ENCODE peak calls at places on chromosome 6, in nine cellular contexts. T, O, Z, V, C, U, G, K and I are unnamed samples.
A peak's percentile ranks its signal among the peaks of the same experiment; 100 is the strongest.

GRCh38 chr6:6584310-6585002 is 4.1 kb upstream of the LY86 start:
- DNase-seq in C (no peak), T (no peak), G (no peak), O (no peak), K (no peak), V (no peak), U (no peak), Z (peak; percentile 59), I (no peak)

GRCh38 chr6:50924758-50925157 is 106.1 kb downstream of the TFAP2B start:
- DNase-seq in Z (no peak), V (no peak), T (no peak), G (no peak), K (no peak), U (no peak), O (no peak), C (no peak), I (no peak)

GRCh38 chr6:610882-611281 is 46.0 kb downstream of the HUS1B start:
- DNase-seq in U (no peak), Z (no peak), V (no peak), O (no peak), C (no peak), T (no peak), K (no peak), G (no peak), I (no peak)

GRCh38 chr6:108115598-108116058 is 41.1 kb upstream of the OSTM1 start:
- DNase-seq in K (peak; percentile 58), G (peak; percentile 63), V (peak; percentile 47), Z (peak; percentile 26), O (no peak), C (no peak), U (peak; percentile 70), T (peak; percentile 41), I (no peak)

GRCh38 chr6:16244869-16245451 is 6.6 kb downstream of the GMPR start:
- DNase-seq in O (no peak), C (no peak), V (no peak), Z (no peak), U (no peak), G (no peak), K (no peak), T (no peak), I (no peak)

GRCh38 chr6:126385536-126385935 is 45.6 kb downstream of the CENPW start:
- DNase-seq in G (no peak), T (no peak), C (no peak), O (no peak), Z (no peak), U (no peak), K (no peak), V (no peak), I (no peak)

GRCh38 chr6:89242574-89243330 is 25.6 kb upstream of the GABRR1 start:
- DNase-seq in K (no peak), U (no peak), C (no peak), V (peak; percentile 44), O (peak; percentile 34), T (peak; percentile 59), Z (no peak), G (no peak), I (no peak)

GRCh38 chr6:136084403-136084802 is 165.7 kb downstream of the MTFR2 start:
- DNase-seq in T (no peak), Z (no peak), G (no peak), O (no peak), V (no peak), C (no peak), U (no peak), K (no peak), I (no peak)

GRCh38 chr6:104537185-104537584 is 322.5 kb downstream of the HACE1 start:
- DNase-seq in V (no peak), G (no peak), C (no peak), Z (no peak), T (no peak), K (no peak), O (no peak), U (no peak), I (no peak)

GRCh38 chr6:87541726-87542125 is 48.1 kb downstream of the RARS2 start:
- DNase-seq in C (no peak), V (no peak), O (no peak), U (no peak), T (no peak), Z (no peak), G (no peak), K (no peak), I (no peak)
- H3K36me3 ChIP-seq in C (peaks cover 7% of the 10 kb centered on the region), V (peaks cover 4% of the 10 kb centered on the region), O (peaks cover 59% of the 10 kb centered on the region), U (peaks cover 63% of the 10 kb centered on the region), T (peaks cover 3% of the 10 kb centered on the region), Z (peaks cover 5% of the 10 kb centered on the region), G (no peaks in the 10 kb centered on the region), K (peaks cover 5% of the 10 kb centered on the region), I (peaks cover 51% of the 10 kb centered on the region)

DNA sequence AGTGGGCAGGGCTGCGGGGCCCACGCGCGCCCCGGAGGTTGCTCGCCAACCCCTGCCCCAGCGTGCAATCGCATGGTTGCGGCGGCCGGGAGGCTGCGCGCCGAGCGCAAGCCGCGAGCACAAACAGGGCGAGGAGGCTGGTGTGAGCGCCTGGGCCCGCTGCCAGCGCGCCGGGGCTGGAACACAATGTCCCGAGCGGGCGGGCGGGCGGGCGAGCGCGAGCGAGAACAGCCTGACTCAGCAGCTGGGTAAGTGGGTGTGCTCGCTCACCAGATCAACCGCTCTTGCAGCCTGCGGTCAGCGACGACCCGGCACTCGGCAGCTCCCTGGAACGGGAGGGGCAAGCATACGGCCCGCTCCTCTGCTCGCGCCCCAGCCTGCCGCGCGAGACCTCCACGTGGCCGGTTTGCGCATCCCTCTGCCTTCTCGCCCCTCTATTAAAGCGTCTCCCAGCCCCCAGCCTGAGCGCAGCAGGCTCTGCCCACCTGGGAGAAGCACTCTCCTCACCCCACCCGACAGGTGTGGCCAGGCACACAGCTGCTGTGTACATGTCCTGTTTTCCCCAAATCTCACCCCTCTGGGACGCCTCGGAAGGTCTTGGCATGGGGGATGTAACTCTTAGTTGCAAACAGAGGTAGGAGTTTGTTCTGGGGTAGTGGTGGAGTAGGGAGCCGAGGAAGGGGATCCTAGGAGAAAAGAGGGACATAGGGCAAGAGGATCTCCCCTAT is 8.7 kb upstream of the ARMC12 start:
- DNase-seq in G (peak; percentile 93), O (no peak), V (peak; percentile 76), T (no peak), U (peak; percentile 97), Z (peak; percentile 89), C (no peak), K (peak; percentile 89), I (peak; percentile 95)
- TF ChIP-seq CTCF in G (peak; percentile 6), O (no peak), V (no peak), T (no peak), U (peak; percentile 22), Z (no peak), C (no peak), K (no peak), I (no peak)

GRCh38 chr6:14120556-14120955 is 3.0 kb downstream of the CD83 start:
- DNase-seq in K (no peak), C (no peak), Z (no peak), G (no peak), V (no peak), O (no peak), U (no peak), T (no peak), I (no peak)
- H3K4me3 ChIP-seq in K (no peak overlapping the region), C (no peak overlapping the region), Z (peak overlapping the region; percentile 85), G (no peak overlapping the region), V (no peak overlapping the region), O (no peak overlapping the region), U (no peak overlapping the region), T (no peak overlapping the region), I (no peak overlapping the region)

GRCh38 chr6:10391299-10391630 is 23.6 kb downstream of the TFAP2A start:
- DNase-seq in Z (no peak), G (no peak), T (no peak), K (no peak), C (no peak), V (no peak), U (no peak), O (no peak), I (no peak)

GRCh38 chr6:10391799-10392198 is 23.1 kb downstream of the TFAP2A start:
- DNase-seq in G (no peak), O (no peak), C (no peak), T (no peak), V (no peak), U (no peak), Z (no peak), K (no peak), I (no peak)

GRCh38 chr6:10389739-10390494 is 25.0 kb downstream of the TFAP2A start:
- DNase-seq in Z (no peak), G (no peak), T (no peak), V (no peak), C (no peak), U (no peak), O (no peak), K (no peak), I (no peak)

GRCh38 chr6:10393544-10394225 is 21.2 kb downstream of the TFAP2A start:
- DNase-seq in G (no peak), T (no peak), O (no peak), Z (no peak), U (no peak), V (no peak), K (no peak), C (no peak), I (no peak)

DNA sequence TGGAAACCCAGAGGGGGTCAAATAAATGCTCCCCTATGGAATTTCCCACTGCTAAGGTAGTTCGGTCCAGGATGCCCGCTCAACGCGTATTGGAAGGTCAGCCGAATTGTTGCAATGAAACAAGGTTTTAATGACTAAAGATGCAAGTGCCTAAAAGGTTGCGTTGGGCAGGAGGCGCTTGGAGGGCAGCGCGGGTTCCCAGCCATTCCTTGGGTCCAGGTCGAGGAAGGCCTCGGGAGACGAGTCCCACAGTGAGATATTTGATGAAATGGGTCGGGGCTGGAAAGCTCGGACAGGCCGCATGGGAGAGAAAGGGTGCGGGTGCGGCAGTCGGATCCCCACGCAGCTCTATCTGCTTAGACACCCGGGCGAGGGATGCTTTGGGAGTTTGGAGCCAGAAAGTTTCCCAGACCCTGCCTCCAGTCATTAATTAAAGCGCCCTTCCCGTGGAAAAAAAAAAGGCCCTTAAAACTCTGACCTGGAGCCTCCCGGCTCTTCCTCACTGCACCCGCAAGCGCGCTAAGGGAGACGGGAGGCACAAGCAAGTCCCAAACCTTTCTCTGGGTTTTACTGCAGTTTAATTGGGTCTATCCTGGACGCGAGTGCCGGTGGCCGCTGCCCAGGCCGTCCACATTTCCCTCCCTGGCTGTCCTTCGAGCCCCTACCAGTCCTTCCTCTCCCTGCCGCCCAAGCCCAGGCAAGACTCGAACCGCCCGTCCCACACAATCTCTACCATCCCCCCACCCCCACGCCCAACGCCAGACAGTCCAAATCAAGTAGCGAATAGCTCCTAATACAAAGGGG is 24.2 kb downstream of the TFAP2A start:
- DNase-seq in T (no peak), C (no peak), G (no peak), V (no peak), O (no peak), Z (no peak), K (no peak), U (no peak), I (no peak)
- H3K36me3 ChIP-seq in T (no peaks in the 10 kb centered on the region), C (no peaks in the 10 kb centered on the region), G (no peaks in the 10 kb centered on the region), V (no peaks in the 10 kb centered on the region), O (no peaks in the 10 kb centered on the region), Z (no peaks in the 10 kb centered on the region), K (no peaks in the 10 kb centered on the region), U (no peaks in the 10 kb centered on the region), I (no peaks in the 10 kb centered on the region)

GRCh38 chr6:116741571-116741970 is 23.9 kb downstream of the FAM162B start:
- DNase-seq in G (no peak), Z (no peak), C (no peak), T (no peak), V (no peak), O (no peak), K (no peak), U (no peak), I (no peak)

GRCh38 chr6:116737004-116737403 is 28.5 kb downstream of the FAM162B start:
- DNase-seq in Z (no peak), G (no peak), V (no peak), U (no peak), C (no peak), O (no peak), K (no peak), T (no peak), I (no peak)
- TF ChIP-seq CTCF in Z (no peak), G (no peak), V (no peak), U (no peak), C (no peak), O (no peak), K (no peak), T (no peak), I (no peak)

GRCh38 chr6:132569170-132569569 is 952 bp upstream of the TAAR6 start:
- DNase-seq in T (no peak), G (no peak), V (no peak), U (no peak), K (no peak), Z (no peak), C (no peak), O (no peak), I (no peak)
- H3K4me3 ChIP-seq in T (no peak overlapping the region), G (no peak overlapping the region), V (no peak overlapping the region), U (no peak overlapping the region), K (no peak overlapping the region), Z (no peak overlapping the region), C (no peak overlapping the region), O (no peak overlapping the region), I (no peak overlapping the region)